ENCODE peak calls at places on chromosomes 6 and 20, in four cellular contexts. G, L, Y and K are unnamed samples.

GRCh38 chr20:1933465-1933870 is 38.3 kb downstream of the SIRPA start:
- DNase-seq in G (peak; percentile 95), L (no peak), Y (peak; percentile 54), K (no peak)

GRCh38 chr20:23161968-23162696 is 76.0 kb upstream of the CD93 start:
- DNase-seq in G (peak; percentile 96), L (no peak), Y (peak; percentile 97), K (no peak)

GRCh38 chr6:105832358-105832757 is 253.8 kb upstream of the PRDM1 start:
- DNase-seq in G (no peak), L (no peak), Y (no peak), K (no peak)

GRCh38 chr6:35089935-35090505 is 51.1 kb downstream of the TCP11 start:
- DNase-seq in G (no peak), L (no peak), Y (no peak), K (peak; percentile 34)

GRCh38 chr6:9439931-9440330 is 974.9 kb downstream of the TFAP2A start:
- DNase-seq in G (no peak), L (no peak), Y (no peak), K (no peak)

GRCh38 chr20:64233725-64234124 is 21.8 kb upstream of the PCMTD2 start:
- DNase-seq in G (no peak), L (no peak), Y (peak; percentile 73), K (no peak)

GRCh38 chr20:32455171-32455900 is 97.2 kb downstream of the ASXL1 start:
- DNase-seq in G (no peak), L (no peak), Y (no peak), K (no peak)

GRCh38 chr6:144990768-144991167 is 705.6 kb downstream of the UTRN start:
- DNase-seq in G (no peak), L (no peak), Y (no peak), K (no peak)

GRCh38 chr6:161922631-161923119 is 648.8 kb upstream of the AGPAT4 start:
- DNase-seq in G (no peak), L (peak; percentile 48), Y (peak; percentile 50), K (peak; percentile 25)

GRCh38 chr6:108565091-108565766 is 4.5 kb downstream of the FOXO3 start:
- DNase-seq in G (no peak), L (peak; percentile 36), Y (no peak), K (no peak)

GRCh38 chr6:132136976-132137375 is 185.8 kb upstream of the CCN2 start:
- DNase-seq in G (no peak), L (no peak), Y (no peak), K (no peak)

GRCh38 chr20:41693136-41693979 is 75.2 kb upstream of the CHD6 start:
- DNase-seq in G (peak; percentile 95), L (peak; percentile 66), Y (peak; percentile 84), K (peak; percentile 59)
- TF ChIP-seq POLR2A in G (no peak), L (peak; percentile 82), Y (peak; percentile 68), K (peak; percentile 50)

GRCh38 chr6:7730852-7731251 is 5.0 kb downstream of the BMP6 start:
- DNase-seq in G (no peak), L (no peak), Y (no peak), K (peak; percentile 92)
- TF ChIP-seq POLR2A in G (no peak), L (no peak), Y (no peak), K (no peak)

GRCh38 chr20:58675641-58676040 is 17.0 kb upstream of the NPEPL1 start:
- DNase-seq in G (no peak), L (no peak), Y (no peak), K (no peak)

GRCh38 chr20:58677808-58678207 is 14.8 kb upstream of the NPEPL1 start:
- DNase-seq in G (no peak), L (no peak), Y (no peak), K (no peak)

GRCh38 chr20:58676161-58676560 is 16.4 kb upstream of the NPEPL1 start:
- DNase-seq in G (no peak), L (no peak), Y (no peak), K (no peak)

GRCh38 chr20:58677205-58677604 is 15.4 kb upstream of the NPEPL1 start:
- DNase-seq in G (no peak), L (no peak), Y (no peak), K (no peak)

GRCh38 chr20:58678806-58679205 is 13.8 kb upstream of the NPEPL1 start:
- DNase-seq in G (no peak), L (no peak), Y (no peak), K (no peak)
- TF ChIP-seq POLR2A in G (no peak), L (no peak), Y (no peak), K (no peak)

DNA sequence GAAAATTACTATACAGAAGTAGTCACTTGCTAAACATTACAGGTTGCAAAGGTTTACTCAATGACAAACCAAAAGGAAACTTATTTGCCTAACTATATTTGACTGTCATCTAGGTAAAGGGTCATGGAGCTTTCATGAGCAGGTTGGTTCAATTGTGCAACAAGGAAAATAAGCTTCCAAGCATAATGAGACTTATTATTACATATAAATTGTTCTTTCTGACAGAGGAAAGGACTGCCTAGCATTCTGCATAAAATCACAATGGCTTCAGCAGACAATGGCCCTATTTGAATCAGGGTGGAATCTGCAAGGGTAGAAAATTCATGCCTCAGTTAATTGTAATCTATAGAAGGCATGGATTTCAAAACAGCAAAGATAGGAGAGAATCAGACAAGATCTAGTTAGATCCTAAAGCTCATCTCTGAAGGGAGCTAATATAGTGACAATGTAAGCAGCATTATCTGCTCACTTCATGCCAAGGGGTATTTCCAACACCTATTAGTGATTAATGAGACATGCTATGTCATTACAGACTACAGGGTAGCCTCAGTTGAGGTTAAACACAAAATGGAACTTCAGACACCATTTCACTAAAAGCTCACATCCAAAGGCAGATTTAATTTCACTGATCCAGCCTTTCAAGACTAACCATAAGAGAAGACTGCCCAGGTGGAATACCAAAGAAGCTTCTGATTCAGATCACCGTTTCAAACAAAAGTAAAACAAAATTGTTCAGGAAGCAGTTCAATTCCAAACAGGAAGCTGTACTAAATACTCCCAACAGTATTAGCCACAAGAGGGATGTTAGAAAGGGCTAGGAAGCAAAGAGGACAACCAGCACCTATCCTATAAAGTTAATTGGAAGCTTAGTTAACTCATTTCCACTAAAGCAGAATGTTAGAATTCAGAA is 8.5 kb downstream of the STAU1 start:
- DNase-seq in G (no peak), L (no peak), Y (no peak), K (no peak)
- TF ChIP-seq POLR2A in G (no peak), L (no peak), Y (no peak), K (no peak)

GRCh38 chr6:42278131-42278853 is 60.6 kb upstream of the MRPS10 start:
- DNase-seq in G (peak; percentile 40), L (no peak), Y (no peak), K (no peak)

GRCh38 chr6:42281570-42281969 is 63.9 kb upstream of the MRPS10 start:
- DNase-seq in G (peak; percentile 83), L (no peak), Y (no peak), K (no peak)

GRCh38 chr6:42279966-42280629 is 62.4 kb upstream of the MRPS10 start:
- DNase-seq in G (peak; percentile 80), L (no peak), Y (no peak), K (no peak)

GRCh38 chr6:42281016-42281533 is 63.4 kb upstream of the MRPS10 start:
- DNase-seq in G (peak; percentile 67), L (no peak), Y (no peak), K (no peak)

DNA sequence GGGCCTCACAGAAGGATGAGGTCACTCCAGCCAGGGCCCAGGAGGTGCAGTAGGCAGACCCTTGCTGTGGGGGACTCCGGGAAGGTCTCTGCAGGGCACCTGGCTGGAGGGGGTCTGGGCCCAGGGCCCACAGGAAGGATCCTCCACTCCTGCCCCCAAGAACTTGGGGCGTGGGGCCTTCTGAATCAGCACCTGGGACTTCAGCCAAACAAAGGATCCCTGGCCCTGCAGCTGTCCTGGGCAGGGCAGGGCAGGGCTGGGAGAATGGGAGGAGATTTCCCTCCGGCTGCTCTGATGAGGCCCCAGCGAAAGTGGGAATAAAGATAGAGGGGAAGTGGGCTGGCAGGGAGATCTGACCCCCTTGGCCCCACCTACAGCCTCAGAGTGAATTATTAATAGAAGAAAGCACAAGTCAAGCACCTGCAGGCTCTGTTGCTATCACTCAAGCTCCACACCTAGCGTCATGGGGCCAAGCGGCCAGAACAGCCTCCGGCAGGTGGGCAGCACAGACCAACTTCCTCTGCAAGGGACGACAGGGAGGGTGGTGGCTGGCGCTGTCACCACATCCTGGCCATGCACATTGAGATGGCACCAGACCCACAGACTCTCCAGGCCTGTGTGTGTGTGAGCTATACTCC is 61.6 kb upstream of the MRPS10 start:
- DNase-seq in G (peak; percentile 83), L (no peak), Y (peak; percentile 33), K (peak; percentile 68)
- TF ChIP-seq POLR2A in G (no peak), L (no peak), Y (no peak), K (no peak)

GRCh38 chr20:24421071-24421470 is 48.4 kb upstream of the SYNDIG1 start:
- DNase-seq in G (no peak), L (no peak), Y (no peak), K (no peak)

GRCh38 chr20:24422361-24422760 is 47.1 kb upstream of the SYNDIG1 start:
- DNase-seq in G (no peak), L (no peak), Y (no peak), K (no peak)

GRCh38 chr20:24419786-24420185 is 49.6 kb upstream of the SYNDIG1 start:
- DNase-seq in G (no peak), L (no peak), Y (no peak), K (no peak)

GRCh38 chr20:24420567-24420966 is 48.9 kb upstream of the SYNDIG1 start:
- DNase-seq in G (no peak), L (no peak), Y (no peak), K (no peak)

GRCh38 chr20:24418731-24419130 is 50.7 kb upstream of the SYNDIG1 start:
- DNase-seq in G (no peak), L (no peak), Y (no peak), K (no peak)
- TF ChIP-seq POLR2A in G (no peak), L (no peak), Y (no peak), K (no peak)

DNA sequence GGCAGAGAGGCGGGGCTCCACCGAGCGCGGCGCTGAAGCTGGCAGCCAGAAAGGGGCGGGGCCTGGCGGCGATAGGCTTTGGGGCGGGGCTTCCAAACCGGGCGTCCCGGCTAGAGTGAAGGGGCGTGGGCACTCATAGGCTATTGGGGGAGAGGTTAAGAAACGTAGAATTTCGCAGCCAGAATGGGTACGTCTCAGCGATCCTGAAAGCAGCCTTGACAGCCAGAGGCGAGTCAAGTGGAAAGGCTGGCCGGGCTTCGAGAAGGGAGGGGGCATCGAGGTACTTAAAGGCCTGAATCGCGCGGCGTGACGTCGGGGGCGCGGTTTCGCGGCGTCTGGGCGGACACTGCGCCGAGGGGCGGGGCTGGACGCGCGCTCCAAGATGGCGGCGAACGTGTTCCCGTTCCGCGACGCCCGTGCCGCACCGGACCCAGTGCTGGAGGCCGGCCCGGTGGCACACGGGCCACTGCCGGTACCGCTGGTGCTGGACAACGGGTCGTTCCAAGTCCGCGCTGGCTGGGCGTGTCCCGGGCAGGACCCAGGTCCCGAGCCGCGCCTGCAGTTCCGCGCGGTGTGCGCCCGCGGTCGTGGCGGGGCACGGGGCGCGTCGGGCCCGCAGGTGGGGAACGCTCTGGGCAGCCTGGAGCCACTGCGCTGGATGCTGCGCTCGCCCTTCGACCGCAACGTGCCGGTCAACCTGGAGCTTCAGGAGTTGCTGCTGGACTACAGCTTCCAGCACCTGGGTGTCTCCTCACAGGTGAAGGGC is at the start of gene ACTR5:
- DNase-seq in G (peak; percentile 99), L (peak; percentile 95), Y (peak; percentile 87), K (peak; percentile 89)
- TF ChIP-seq POLR2A in G (no peak), L (peak; percentile 82), Y (peak; percentile 46), K (peak; percentile 95)

GRCh38 chr6:37257320-37257633 is 295 bp upstream of the TBC1D22B start:
- DNase-seq in G (no peak), L (no peak), Y (no peak), K (no peak)

GRCh38 chr6:37257634-37258404 is at the start of the genes TBC1D22B and TMEM217:
- DNase-seq in G (peak; percentile 99), L (peak; percentile 100), Y (peak; percentile 97), K (peak; percentile 92)

GRCh38 chr6:37259191-37259590 is 1.2 kb upstream of the TMEM217 start:
- DNase-seq in G (no peak), L (no peak), Y (no peak), K (no peak)

GRCh38 chr6:37258716-37259115 is 772 bp upstream of the TMEM217 start:
- DNase-seq in G (no peak), L (no peak), Y (no peak), K (no peak)

GRCh38 chr6:37258405-37258704 is 411 bp upstream of the TMEM217 start:
- DNase-seq in G (no peak), L (no peak), Y (no peak), K (no peak)
- TF ChIP-seq POLR2A in G (no peak), L (no peak), Y (no peak), K (no peak)